ENCODE peak calls at places on chromosomes 12 and 14, in seven cellular contexts. Q is omental fat pad; A is type B pancreatic cell; Z is WTC11; X is A549; M is adrenal gland; K is CD4-positive, alpha-beta T cell. G is an unnamed sample.

GRCh38 chr12:121299662-121300061 is 3.2 kb upstream of the CAMKK2 start:
- DNase-seq in Z (no peak), Q (no peak), X (no peak), M (peak; percentile 36), K (no peak), A (no peak), G (no peak)

GRCh38 chr14:36241183-36241582 is 64.7 kb upstream of the PTCSC3 start:
- DNase-seq in X (no peak), Q (no peak), K (no peak), M (no peak), A (no peak), Z (no peak), G (no peak)

GRCh38 chr12:49962861-49963765 is 1.4 kb downstream of the AQP5 start:
- DNase-seq in X (peak; percentile 77), A (no peak), Z (no peak), K (no peak), M (peak; percentile 79), Q (no peak), G (no peak)

GRCh38 chr14:89699076-89699475 is 255.5 kb downstream of the EFCAB11 start:
- DNase-seq in M (no peak), K (no peak), Q (no peak), A (no peak), X (no peak), Z (no peak), G (no peak)

GRCh38 chr12:22082190-22082701 is 36.2 kb downstream of the CMAS start:
- DNase-seq in A (no peak), K (no peak), M (no peak), X (no peak), Z (no peak), Q (no peak), G (no peak)

GRCh38 chr12:59322473-59322872 is 273.4 kb upstream of the SLC16A7 start:
- DNase-seq in M (no peak), A (no peak), Q (no peak), Z (no peak), K (no peak), X (no peak), G (no peak)

GRCh38 chr12:3837049-3837448 is 36.1 kb downstream of the PARP11 start:
- DNase-seq in M (no peak), A (no peak), K (no peak), X (no peak), Z (no peak), Q (no peak), G (no peak)

GRCh38 chr12:4047441-4047840 is 174.2 kb upstream of the PARP11 start:
- DNase-seq in Z (no peak), A (no peak), Q (no peak), X (no peak), M (no peak), K (no peak), G (no peak)

GRCh38 chr12:131618303-131618658 is 92.6 kb upstream of the SFSWAP start:
- DNase-seq in Z (peak; percentile 69), A (no peak), K (no peak), X (no peak), M (no peak), Q (no peak), G (no peak)

GRCh38 chr12:127670294-127670693 is 596.7 kb upstream of the TMEM132C start:
- DNase-seq in A (no peak), Z (no peak), K (no peak), Q (no peak), M (no peak), X (no peak), G (no peak)

DNA sequence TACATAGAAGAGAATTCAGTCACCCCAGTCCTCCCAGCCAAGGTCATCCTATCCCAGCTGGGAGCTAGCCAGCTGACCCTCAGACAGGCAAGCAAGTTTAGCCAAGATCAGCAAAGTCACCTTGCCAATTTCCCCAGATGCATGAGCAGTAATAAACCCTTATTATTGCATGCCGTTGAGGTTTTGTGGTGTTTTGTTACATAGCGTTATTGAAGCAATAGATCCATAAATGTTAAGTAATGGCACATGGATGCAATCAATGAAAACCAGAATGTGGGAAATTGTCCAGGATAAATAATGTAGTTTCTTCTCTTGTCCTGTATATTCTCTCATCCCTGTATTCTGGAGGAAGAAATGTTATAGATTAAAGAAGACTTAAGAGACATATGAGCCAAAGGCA is 18.0 kb upstream of the TMEM260 start:
- DNase-seq in Z (no peak), X (no peak), Q (no peak), M (no peak), K (no peak), A (no peak), G (no peak)
- TF ChIP-seq CTCF in Z (no peak), X (no peak), Q (no peak), M (no peak), K (no peak), A (no peak), G (no peak)

DNA sequence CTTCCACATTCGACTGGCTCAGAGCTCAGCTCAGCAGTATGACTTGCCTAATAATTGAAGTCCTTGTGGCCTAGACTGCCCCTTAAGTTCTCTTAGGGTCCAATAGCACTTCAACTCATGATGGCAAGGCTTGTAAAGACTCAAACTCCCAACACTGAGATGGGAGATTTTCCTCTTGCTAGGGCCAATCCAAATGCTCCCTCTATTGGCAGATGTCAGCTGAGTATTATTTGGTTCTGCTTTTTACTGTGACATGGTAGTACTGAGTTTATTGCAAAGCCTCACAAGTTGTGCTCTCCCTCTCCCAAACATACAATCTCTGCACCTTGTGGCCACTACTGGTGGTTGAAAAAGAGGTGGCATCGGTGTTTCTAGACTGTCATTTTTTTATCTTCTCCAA is 164.2 kb downstream of the ALG10 start:
- DNase-seq in M (no peak), A (no peak), X (no peak), Z (no peak), Q (no peak), K (no peak), G (no peak)
- TF ChIP-seq CTCF in M (no peak), A (no peak), X (no peak), Z (no peak), Q (no peak), K (no peak), G (no peak)

GRCh38 chr14:96062010-96062409 is 22.8 kb downstream of the C14orf132 start:
- DNase-seq in K (no peak), Z (no peak), Q (no peak), M (peak; percentile 45), A (no peak), X (no peak), G (no peak)
- TF ChIP-seq CTCF in K (no peak), Z (no peak), Q (no peak), M (no peak), A (no peak), X (no peak), G (no peak)

GRCh38 chr14:102206901-102207300 is 67.2 kb downstream of the WDR20 start:
- DNase-seq in Z (no peak), A (no peak), X (no peak), K (no peak), M (no peak), Q (no peak), G (no peak)
- TF ChIP-seq CTCF in Z (no peak), A (no peak), X (no peak), K (no peak), M (no peak), Q (no peak), G (no peak)

G was measured in natural killer cell.